ENCODE peak calls at places on chromosomes 5 and 9, in six cellular contexts. P is A549; N is CD4-positive, CD25-positive, alpha-beta regulatory T cell; W is mucosa of descending colon; O is cardiac muscle cell; C is aorta. Z is an unnamed sample.

GRCh38 chr5:132250547-132250946 is 6.9 kb upstream of the PDLIM4 start:
- DNase-seq in P (no peak), N (no peak), W (no peak), O (no peak), C (no peak), Z (no peak)

GRCh38 chr9:127444921-127445850 is 6.0 kb downstream of the RPL12 start:
- DNase-seq in P (peak; percentile 55), N (no peak), W (no peak), O (no peak), C (no peak), Z (no peak)

GRCh38 chr5:131005963-131006684 is 158.9 kb downstream of the HINT1 start:
- DNase-seq in P (peak; percentile 25), N (no peak), W (no peak), O (peak; percentile 5), C (no peak), Z (peak; percentile 21)

GRCh38 chr5:132749506-132749905 is 2.3 kb downstream of the CCNI2 start:
- DNase-seq in P (no peak), N (no peak), W (no peak), O (no peak), C (no peak), Z (no peak)

GRCh38 chr9:33374634-33375237 is 27.6 kb downstream of the AQP7 start:
- DNase-seq in P (peak; percentile 77), N (peak; percentile 79), W (peak; percentile 53), O (peak; percentile 89), C (peak; percentile 78), Z (peak; percentile 91)

GRCh38 chr9:3865373-3865772 is 339.6 kb upstream of the RFX3 start:
- DNase-seq in P (no peak), N (no peak), W (no peak), O (no peak), C (no peak), Z (no peak)

GRCh38 chr5:139637438-139638089 is 10.6 kb upstream of the CXXC5 start:
- DNase-seq in P (no peak), N (peak; percentile 76), W (peak; percentile 89), O (peak; percentile 84), C (peak; percentile 90), Z (peak; percentile 91)

GRCh38 chr9:112348257-112348992 is 15.0 kb upstream of the PTBP3 start:
- DNase-seq in P (peak; percentile 95), N (peak; percentile 86), W (peak; percentile 96), O (peak; percentile 57), C (peak; percentile 91), Z (peak; percentile 83)

GRCh38 chr5:56522972-56523371 is 289.8 kb upstream of the ANKRD55 start:
- DNase-seq in P (no peak), N (no peak), W (no peak), O (no peak), C (peak; percentile 71), Z (no peak)

GRCh38 chr5:35902032-35902681 is 36.3 kb downstream of the CAPSL start:
- DNase-seq in P (no peak), N (peak; percentile 80), W (no peak), O (no peak), C (no peak), Z (peak; percentile 16)

GRCh38 chr5:179310439-179311090 is 34.7 kb downstream of the ADAMTS2 start:
- DNase-seq in P (no peak), N (no peak), W (peak; percentile 8), O (no peak), C (peak; percentile 31), Z (no peak)

GRCh38 chr9:70466976-70467551 is 52.6 kb upstream of the KLF9 start:
- DNase-seq in P (no peak), N (no peak), W (no peak), O (no peak), C (no peak), Z (no peak)

GRCh38 chr5:78644741-78645300 is 3.8 kb downstream of the LHFPL2 start:
- DNase-seq in P (no peak), N (no peak), W (no peak), O (no peak), C (no peak), Z (no peak)
- H3K4me1 ChIP-seq in P (peaks cover 77% of the 10 kb centered on the region), N (peaks cover 11% of the 10 kb centered on the region), W (peaks cover 22% of the 10 kb centered on the region), O (peaks cover 59% of the 10 kb centered on the region), C (peaks cover 3% of the 10 kb centered on the region), Z (peaks cover 40% of the 10 kb centered on the region)

GRCh38 chr5:135578305-135578684 is 496 bp downstream of the CXCL14 start:
- DNase-seq in P (no peak), N (no peak), W (no peak), O (no peak), C (no peak), Z (no peak)
- H3K4me3 ChIP-seq in P (no peak overlapping the region), N (no peak overlapping the region), W (no peak overlapping the region), O (peak overlapping the region; percentile 19), C (no peak overlapping the region), Z (peak overlapping the region; percentile 26)

GRCh38 chr9:115135786-115136185 is 17.8 kb upstream of the TNC start:
- DNase-seq in P (no peak), N (no peak), W (no peak), O (no peak), C (no peak), Z (no peak)
- H3K4me1 ChIP-seq in P (no peaks in the 10 kb centered on the region), N (no peaks in the 10 kb centered on the region), W (no peaks in the 10 kb centered on the region), O (no peaks in the 10 kb centered on the region), C (no peaks in the 10 kb centered on the region), Z (no peaks in the 10 kb centered on the region)

GRCh38 chr9:38068616-38068865 is 486 bp downstream of the SHB start:
- DNase-seq in P (peak; percentile 60), N (peak; percentile 54), W (peak; percentile 72), O (peak; percentile 69), C (no peak), Z (peak; percentile 82)

GRCh38 chr9:38066907-38067610 is 2.0 kb downstream of the SHB start:
- DNase-seq in P (no peak), N (peak; percentile 24), W (peak; percentile 83), O (no peak), C (peak; percentile 81), Z (peak; percentile 46)

GRCh38 chr9:38067892-38068615 is 973 bp downstream of the SHB start:
- DNase-seq in P (no peak), N (no peak), W (peak; percentile 63), O (peak; percentile 45), C (peak; percentile 63), Z (peak; percentile 42)

GRCh38 chr9:38066167-38066906 is 2.7 kb downstream of the SHB start:
- DNase-seq in P (no peak), N (no peak), W (peak; percentile 48), O (no peak), C (no peak), Z (peak; percentile 53)

GRCh38 chr9:38067611-38067891 is 1.5 kb downstream of the SHB start:
- DNase-seq in P (no peak), N (no peak), W (peak; percentile 67), O (peak; percentile 25), C (peak; percentile 67), Z (no peak)
- H3K4me3 ChIP-seq in P (peak overlapping the region; percentile 93), N (peak overlapping the region; percentile 37), W (peak overlapping the region; percentile 78), O (peak overlapping the region; percentile 97), C (peak overlapping the region; percentile 69), Z (peak overlapping the region; percentile 97)

GRCh38 chr5:32275421-32275765 is 37.3 kb downstream of the MTMR12 start:
- DNase-seq in P (no peak), N (no peak), W (no peak), O (no peak), C (no peak), Z (peak; percentile 47)
- H3K4me1 ChIP-seq in P (peaks cover 8% of the 10 kb centered on the region), N (peaks cover 26% of the 10 kb centered on the region), W (no peaks in the 10 kb centered on the region), O (peaks cover 18% of the 10 kb centered on the region), C (no peaks in the 10 kb centered on the region), Z (peaks cover 12% of the 10 kb centered on the region)

GRCh38 chr5:34007116-34007674 is 655 bp downstream of the AMACR start:
- DNase-seq in P (no peak), N (no peak), W (peak; percentile 41), O (peak; percentile 20), C (no peak), Z (no peak)

GRCh38 chr5:34001231-34001935 is 6.5 kb downstream of the AMACR start:
- DNase-seq in P (peak; percentile 19), N (no peak), W (no peak), O (no peak), C (no peak), Z (peak; percentile 43)

GRCh38 chr5:34005211-34005610 is 2.6 kb downstream of the AMACR start:
- DNase-seq in P (no peak), N (no peak), W (no peak), O (no peak), C (no peak), Z (no peak)

GRCh38 chr5:34002629-34003328 is 5.1 kb downstream of the AMACR start:
- DNase-seq in P (no peak), N (no peak), W (no peak), O (no peak), C (no peak), Z (no peak)

GRCh38 chr5:34003941-34004340 is 3.9 kb downstream of the AMACR start:
- DNase-seq in P (no peak), N (no peak), W (no peak), O (no peak), C (no peak), Z (no peak)
- H3K4me3 ChIP-seq in P (no peak overlapping the region), N (no peak overlapping the region), W (no peak overlapping the region), O (no peak overlapping the region), C (no peak overlapping the region), Z (no peak overlapping the region)

GRCh38 chr9:134347996-134348395 is 21.7 kb downstream of the RXRA start:
- DNase-seq in P (no peak), N (no peak), W (no peak), O (no peak), C (no peak), Z (no peak)

GRCh38 chr9:134344821-134345310 is 18.6 kb downstream of the RXRA start:
- DNase-seq in P (no peak), N (no peak), W (no peak), O (no peak), C (no peak), Z (no peak)

GRCh38 chr9:134345737-134346136 is 19.5 kb downstream of the RXRA start:
- DNase-seq in P (no peak), N (no peak), W (no peak), O (no peak), C (no peak), Z (no peak)

GRCh38 chr9:134346840-134347239 is 20.6 kb downstream of the RXRA start:
- DNase-seq in P (no peak), N (no peak), W (no peak), O (no peak), C (no peak), Z (no peak)

GRCh38 chr9:134346151-134346550 is 19.9 kb downstream of the RXRA start:
- DNase-seq in P (no peak), N (no peak), W (no peak), O (no peak), C (no peak), Z (no peak)
- H3K4me1 ChIP-seq in P (no peaks in the 10 kb centered on the region), N (peaks cover 5% of the 10 kb centered on the region), W (peaks cover 45% of the 10 kb centered on the region), O (peaks cover 9% of the 10 kb centered on the region), C (no peaks in the 10 kb centered on the region), Z (peaks cover 18% of the 10 kb centered on the region)

GRCh38 chr9:121074370-121075250 is at the start of gene CNTRL:
- DNase-seq in P (peak; percentile 95), N (peak; percentile 92), W (peak; percentile 86), O (peak; percentile 94), C (peak; percentile 95), Z (peak; percentile 93)

GRCh38 chr9:121075251-121076036 is 689 bp downstream of the CNTRL start:
- DNase-seq in P (no peak), N (peak; percentile 60), W (no peak), O (peak; percentile 12), C (no peak), Z (peak; percentile 22)

GRCh38 chr9:121073038-121073437 is 1.7 kb upstream of the CNTRL start:
- DNase-seq in P (peak; percentile 41), N (no peak), W (no peak), O (no peak), C (peak; percentile 76), Z (peak; percentile 16)

GRCh38 chr9:121067655-121068054 is 7.1 kb upstream of the CNTRL start:
- DNase-seq in P (no peak), N (no peak), W (no peak), O (no peak), C (no peak), Z (no peak)

GRCh38 chr9:121071356-121071755 is 3.4 kb upstream of the CNTRL start:
- DNase-seq in P (no peak), N (peak; percentile 51), W (no peak), O (no peak), C (no peak), Z (no peak)
- H3K4me3 ChIP-seq in P (peak overlapping the region; percentile 50), N (peak overlapping the region; percentile 98), W (no peak overlapping the region), O (no peak overlapping the region), C (peak overlapping the region; percentile 67), Z (no peak overlapping the region)